ENCODE peak calls at places on chromosomes 2 and 18, in ten cellular contexts. W is foreskin fibroblast; Q is AG09309; O is RWPE1; D is GM06990; F is nephron progenitor cell; T is CD8-positive, alpha-beta T cell; V is endothelial cell of umbilical vein; I is neural crest cell; A is endothelial cell. X is an unnamed sample.

GRCh38 chr18:5237083-5237722 is 40.1 kb upstream of the AKAIN1 start:
- DNase-seq in A (peak), F (peak), T (peak), D (no peak), O (peak), Q (no peak), V (no peak), I (no peak), W (no peak), X (no peak)

GRCh38 chr2:23183733-23184132 is 201.2 kb upstream of the KLHL29 start:
- DNase-seq in A (no peak), D (no peak), I (no peak), T (no peak), O (no peak), W (no peak), Q (no peak), F (no peak), V (no peak), X (no peak)

GRCh38 chr2:41136966-41137494 is 685.1 kb upstream of the SLC8A1 start:
- DNase-seq in F (no peak), A (no peak), O (no peak), V (peak), D (no peak), Q (no peak), T (no peak), I (no peak), W (peak), X (no peak)

GRCh38 chr18:45056907-45057306 is 376.2 kb downstream of the SETBP1 start:
- DNase-seq in T (no peak), D (no peak), O (no peak), F (no peak), V (no peak), I (no peak), Q (no peak), W (peak), A (no peak), X (no peak)

GRCh38 chr2:37652199-37652640 is 19.2 kb downstream of the CDC42EP3 start:
- DNase-seq in V (peak), F (no peak), O (peak), Q (peak), W (peak), A (no peak), I (no peak), D (peak), T (no peak), X (no peak)

GRCh38 chr2:60364441-60364840 is 189.0 kb downstream of the BCL11A start:
- DNase-seq in F (no peak), D (no peak), T (no peak), W (no peak), A (no peak), I (peak), V (no peak), O (no peak), Q (no peak), X (no peak)

GRCh38 chr2:81853331-81853730 is 1548.8 kb upstream of the LRRTM1 start:
- DNase-seq in A (no peak), W (peak), Q (no peak), F (no peak), T (no peak), I (no peak), O (no peak), D (no peak), V (no peak), X (no peak)

GRCh38 chr2:54859997-54860701 is 136.7 kb downstream of the EML6 start:
- DNase-seq in D (no peak), Q (peak), A (no peak), F (no peak), O (peak), T (no peak), W (peak), V (no peak), I (no peak), X (peak)

GRCh38 chr2:29062371-29062770 is 12.0 kb downstream of the PCARE start:
- DNase-seq in W (no peak), Q (no peak), V (no peak), O (no peak), F (no peak), D (no peak), A (no peak), T (no peak), I (no peak), X (no peak)

GRCh38 chr2:222039821-222040220 is 259.0 kb downstream of the PAX3 start:
- DNase-seq in T (no peak), W (no peak), D (no peak), O (no peak), V (no peak), Q (no peak), A (no peak), F (no peak), I (no peak), X (peak)

GRCh38 chr2:8682719-8683667 is 1.1 kb downstream of the ID2 start:
- DNase-seq in V (peak), D (peak), Q (no peak), I (no peak), O (no peak), A (no peak), F (peak), T (peak), W (peak), X (peak)

GRCh38 chr2:190781604-190782198 is 98.9 kb upstream of the GLS start:
- DNase-seq in D (peak), V (peak), O (peak), T (peak), A (peak), W (peak), F (peak), I (peak), Q (no peak), X (peak)

GRCh38 chr2:201234167-201235139 is 25.9 kb upstream of the CASP8 start:
- DNase-seq in F (no peak), I (no peak), O (no peak), D (no peak), W (no peak), Q (no peak), V (no peak), A (no peak), T (no peak), X (no peak)

GRCh38 chr2:20170646-20171250 is 54.2 kb downstream of the SDC1 start:
- DNase-seq in V (no peak), T (no peak), O (no peak), W (no peak), I (no peak), D (no peak), Q (no peak), A (no peak), F (no peak), X (no peak)

GRCh38 chr2:228600265-228600664 is 418.8 kb upstream of the SPHKAP start:
- DNase-seq in F (no peak), I (no peak), T (no peak), D (no peak), A (no peak), W (peak), V (no peak), O (peak), Q (peak), X (no peak)

GRCh38 chr2:127859712-127860085 is 1.7 kb upstream of the POLR2D start:
- DNase-seq in V (no peak), W (peak), F (peak), A (peak), Q (no peak), O (peak), T (peak), I (no peak), D (peak), X (peak)

GRCh38 chr2:235573331-235574221 is 79.7 kb downstream of the AGAP1 start:
- DNase-seq in O (no peak), Q (no peak), F (no peak), T (no peak), D (no peak), I (no peak), V (peak), W (no peak), A (no peak), X (peak)

GRCh38 chr18:22550861-22551260 is 133.1 kb upstream of the CTAGE1 start:
- DNase-seq in Q (no peak), O (no peak), I (no peak), F (no peak), A (no peak), V (no peak), W (no peak), D (no peak), T (no peak), X (no peak)

GRCh38 chr2:196101325-196101981 is 32.8 kb upstream of the DNAH7 start:
- DNase-seq in D (peak), W (peak), O (no peak), V (no peak), T (no peak), I (no peak), A (no peak), F (no peak), Q (no peak), X (no peak)

GRCh38 chr2:146214394-146214929 is 1630.4 kb upstream of the ACVR2A start:
- DNase-seq in O (no peak), T (no peak), W (no peak), A (no peak), V (no peak), D (no peak), I (no peak), F (no peak), Q (no peak), X (peak)

GRCh38 chr2:178484245-178485041 is 4.2 kb downstream of the PLEKHA3 start:
- DNase-seq in T (no peak), O (no peak), I (no peak), A (no peak), W (peak), Q (no peak), F (no peak), D (no peak), V (peak), X (peak)

GRCh38 chr2:127149384-127149783 is 42.4 kb upstream of the BIN1 start:
- DNase-seq in V (peak), I (no peak), Q (peak), O (peak), W (peak), A (no peak), F (no peak), T (no peak), D (no peak), X (no peak)

GRCh38 chr18:13577091-13577697 is 149.2 kb downstream of the FAM210A start:
- DNase-seq in D (peak), I (no peak), W (peak), F (no peak), Q (peak), T (no peak), O (no peak), V (no peak), A (no peak), X (no peak)

GRCh38 chr2:235333076-235333475 is 160.8 kb upstream of the AGAP1 start:
- DNase-seq in A (no peak), F (no peak), Q (no peak), I (no peak), V (no peak), W (no peak), D (no peak), O (no peak), T (no peak), X (no peak)

GRCh38 chr2:121710470-121711170 is 26.1 kb downstream of the NIFK start:
- DNase-seq in I (no peak), Q (no peak), A (no peak), V (no peak), F (no peak), D (no peak), W (peak), O (no peak), T (no peak), X (peak)

GRCh38 chr2:145723872-145724271 is 1204.0 kb upstream of the ZEB2 start:
- DNase-seq in F (no peak), Q (no peak), D (no peak), I (no peak), W (no peak), O (no peak), A (no peak), V (peak), T (no peak), X (no peak)

GRCh38 chr2:119756837-119757236 is 2.9 kb upstream of the PTPN4 start:
- DNase-seq in T (no peak), F (no peak), D (no peak), V (peak), W (peak), I (no peak), A (no peak), Q (peak), O (peak), X (no peak)

GRCh38 chr2:239379641-239380170 is 21.1 kb downstream of the HDAC4 start:
- DNase-seq in T (no peak), I (no peak), F (no peak), D (no peak), O (no peak), W (no peak), A (no peak), Q (no peak), V (no peak), X (no peak)

GRCh38 chr2:45845058-45845457 is 193.6 kb downstream of the PRKCE start:
- DNase-seq in A (no peak), Q (no peak), O (no peak), I (no peak), V (no peak), T (no peak), W (no peak), F (no peak), D (no peak), X (no peak)

GRCh38 chr18:41389936-41390667 is 564.9 kb upstream of the PIK3C3 start:
- DNase-seq in I (no peak), F (no peak), A (no peak), V (no peak), Q (no peak), T (no peak), O (no peak), D (no peak), W (no peak), X (no peak)

DNA sequence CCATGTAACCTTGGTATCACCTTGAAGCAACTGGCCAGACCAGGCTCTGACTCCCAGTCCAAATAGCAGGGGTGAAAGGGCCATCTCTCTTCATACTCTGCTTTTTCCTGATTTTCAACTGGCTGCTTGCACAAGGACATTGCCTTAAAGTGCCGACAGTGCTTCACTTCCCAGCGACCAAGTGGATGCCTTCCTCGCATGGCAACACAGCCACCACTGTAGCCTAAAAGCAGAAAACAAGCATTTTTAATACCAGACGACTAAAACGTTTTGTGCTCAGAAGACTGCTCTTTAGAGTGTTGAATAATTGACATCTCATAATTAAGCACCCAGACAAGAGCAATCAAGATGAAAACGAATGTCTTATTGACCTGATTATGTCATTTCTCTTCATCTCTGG is 75.3 kb downstream of the PLA2R1 start:
- DNase-seq in W (no peak), I (no peak), F (no peak), O (no peak), D (no peak), V (no peak), T (no peak), Q (no peak), A (no peak), X (no peak)
- TF ChIP-seq CTCF in W (no peak), I (no peak), F (no peak), O (no peak), D (no peak), V (no peak), T (no peak), Q (no peak), A (no peak), X (no peak)

DNA sequence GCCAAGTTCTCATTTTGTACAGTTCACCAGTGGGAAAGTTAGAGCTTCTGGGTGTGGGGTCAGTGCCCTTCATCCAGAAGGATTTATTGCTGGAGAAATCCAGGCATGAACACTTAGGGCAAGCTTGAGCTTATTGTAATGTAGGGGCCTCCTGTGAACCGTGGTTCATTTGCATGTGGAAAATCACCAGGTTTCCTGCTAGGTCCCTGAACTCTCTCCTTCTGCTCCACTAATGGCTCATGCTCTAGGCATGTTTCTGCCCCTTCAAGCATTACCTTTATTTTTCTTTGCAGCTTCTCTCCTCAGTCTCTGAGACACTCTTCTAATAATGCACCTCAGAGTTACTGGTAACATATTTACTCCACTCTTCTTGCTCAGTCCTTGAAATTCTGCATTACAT is 79.3 kb upstream of the FAM98A start:
- DNase-seq in O (no peak), A (no peak), V (no peak), T (no peak), D (no peak), I (no peak), F (no peak), Q (no peak), W (no peak), X (no peak)
- TF ChIP-seq CTCF in O (no peak), A (no peak), V (no peak), T (no peak), D (no peak), I (no peak), F (no peak), Q (no peak), W (no peak), X (no peak)

DNA sequence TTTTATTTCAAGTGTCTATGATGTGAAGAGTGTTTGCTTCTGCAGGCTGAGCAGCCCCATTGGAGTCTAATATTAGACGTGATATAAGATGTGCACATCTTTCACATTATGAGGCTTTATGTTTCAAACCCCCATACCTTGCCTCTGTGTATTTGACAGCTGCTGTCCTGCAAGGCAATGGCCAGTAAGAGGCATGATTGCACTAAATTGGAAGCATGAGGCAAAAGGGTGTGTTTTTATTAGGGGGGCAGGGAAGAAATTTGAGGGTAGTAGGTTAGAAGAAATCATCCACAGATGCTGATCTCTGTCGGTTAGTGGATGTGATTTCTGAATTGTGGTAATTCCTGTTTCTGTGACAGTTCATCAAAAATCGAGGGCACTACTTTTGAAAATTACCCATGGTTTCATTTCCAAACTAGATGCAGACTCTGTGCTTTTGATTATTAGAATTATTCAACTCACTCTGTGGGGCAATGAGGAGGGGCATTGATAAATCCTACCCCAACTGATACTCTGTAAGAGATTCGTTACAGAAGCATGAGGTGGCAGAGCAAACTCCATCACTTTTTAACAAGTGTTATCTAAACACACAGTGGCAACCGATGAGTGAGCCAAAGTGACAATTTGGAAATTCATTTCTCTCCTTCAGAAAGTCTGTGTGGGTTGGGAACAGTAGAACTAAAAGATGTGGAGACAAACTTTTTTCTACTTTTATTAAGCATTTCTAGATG is 452.9 kb downstream of the ARHGAP15 start:
- DNase-seq in A (no peak), D (no peak), O (no peak), T (no peak), W (peak), V (no peak), F (no peak), I (no peak), Q (no peak), X (no peak)
- TF ChIP-seq CTCF in A (no peak), D (no peak), O (no peak), T (no peak), W (peak), V (no peak), F (no peak), I (no peak), Q (peak), X (no peak)

GRCh38 chr2:67393237-67393636 is 3.9 kb upstream of the ETAA1 start:
- DNase-seq in F (no peak), T (no peak), Q (no peak), A (no peak), D (no peak), V (no peak), W (peak), O (no peak), I (no peak), X (no peak)

GRCh38 chr2:67384115-67384823 is 12.9 kb upstream of the ETAA1 start:
- DNase-seq in F (no peak), V (no peak), O (no peak), Q (no peak), W (no peak), D (no peak), I (no peak), T (no peak), A (no peak), X (no peak)

GRCh38 chr2:67389788-67390187 is 7.3 kb upstream of the ETAA1 start:
- DNase-seq in A (no peak), O (no peak), V (no peak), I (no peak), W (peak), T (no peak), Q (no peak), D (no peak), F (no peak), X (no peak)

GRCh38 chr2:67389286-67389685 is 7.8 kb upstream of the ETAA1 start:
- DNase-seq in D (no peak), I (no peak), W (peak), Q (peak), A (no peak), O (peak), V (peak), F (no peak), T (no peak), X (no peak)

GRCh38 chr2:67388680-67389079 is 8.5 kb upstream of the ETAA1 start:
- DNase-seq in I (no peak), W (no peak), Q (no peak), D (no peak), V (no peak), F (no peak), T (no peak), A (no peak), O (no peak), X (no peak)
- TF ChIP-seq CTCF in I (no peak), W (no peak), Q (no peak), D (no peak), V (no peak), F (no peak), T (no peak), A (no peak), O (no peak), X (no peak)

GRCh38 chr18:57906852-57907251 is 103.7 kb upstream of the ATP8B1 start:
- DNase-seq in Q (no peak), A (no peak), O (no peak), V (no peak), D (no peak), W (no peak), F (no peak), I (no peak), T (no peak), X (peak)
- TF ChIP-seq CTCF in Q (peak), A (no peak), O (no peak), V (no peak), D (peak), W (peak), F (no peak), I (no peak), T (no peak), X (peak)